ENCODE peak calls at places on chromosome 19, in seven cellular contexts. One of them, this sample, is unnamed. For H3K27me3, the result is how much of the 10 kb centered on the place peaks cover.

GRCh38 chr19:18814063-18814462 is 17.7 kb upstream of the UPF1 start:
- DNase-seq in mesenchymal stem cell: no peak
- DNase-seq in H1: no peak
- DNase-seq in neuronal stem cell: no peak
- DNase-seq in H9: no peak
- DNase-seq in IMR-90: no peak
- DNase-seq in mesendoderm: no peak
- DNase-seq in this sample: peak

GRCh38 chr19:39199025-39199424 is 2.3 kb downstream of the NCCRP1 start:
- DNase-seq in H1: no peak
- DNase-seq in mesenchymal stem cell: peak
- DNase-seq in IMR-90: peak
- DNase-seq in neuronal stem cell: no peak
- DNase-seq in H9: peak
- DNase-seq in mesendoderm: no peak
- DNase-seq in this sample: no peak

GRCh38 chr19:51477343-51477742 is 996 bp upstream of the CEACAM18 start:
- DNase-seq in H1: no peak
- DNase-seq in H9: no peak
- DNase-seq in IMR-90: no peak
- DNase-seq in mesenchymal stem cell: no peak
- DNase-seq in mesendoderm: no peak
- DNase-seq in neuronal stem cell: no peak
- DNase-seq in this sample: no peak

GRCh38 chr19:12833747-12834417 is 497 bp downstream of the RTBDN start:
- DNase-seq in mesenchymal stem cell: no peak
- DNase-seq in H1: no peak
- DNase-seq in H9: peak
- DNase-seq in IMR-90: no peak
- DNase-seq in mesendoderm: peak
- DNase-seq in neuronal stem cell: no peak
- DNase-seq in this sample: no peak

GRCh38 chr19:347946-348861 is 3.6 kb upstream of the MIER2 start:
- DNase-seq in neuronal stem cell: no peak
- DNase-seq in H1: no peak
- DNase-seq in IMR-90: no peak
- DNase-seq in mesendoderm: peak
- DNase-seq in H9: peak
- DNase-seq in mesenchymal stem cell: peak
- DNase-seq in this sample: peak

GRCh38 chr19:46898731-46899130 is 37.9 kb downstream of the ARHGAP35 start:
- DNase-seq in IMR-90: peak
- DNase-seq in neuronal stem cell: no peak
- DNase-seq in H9: no peak
- DNase-seq in mesendoderm: no peak
- DNase-seq in H1: no peak
- DNase-seq in mesenchymal stem cell: peak
- DNase-seq in this sample: no peak

GRCh38 chr19:42091300-42092266 is 15.6 kb downstream of the ZNF574 start:
- DNase-seq in mesendoderm: no peak
- DNase-seq in IMR-90: peak
- DNase-seq in H9: no peak
- DNase-seq in neuronal stem cell: no peak
- DNase-seq in mesenchymal stem cell: no peak
- DNase-seq in H1: no peak
- DNase-seq in this sample: no peak

GRCh38 chr19:48252625-48253024 is 3.1 kb downstream of the CARD8 start:
- DNase-seq in IMR-90: no peak
- DNase-seq in mesenchymal stem cell: no peak
- DNase-seq in H9: no peak
- DNase-seq in neuronal stem cell: no peak
- DNase-seq in H1: no peak
- DNase-seq in mesendoderm: no peak
- DNase-seq in this sample: no peak

GRCh38 chr19:42436006-42436405 is 6.7 kb downstream of the CXCL17 start:
- DNase-seq in neuronal stem cell: no peak
- DNase-seq in mesenchymal stem cell: no peak
- DNase-seq in H1: no peak
- DNase-seq in IMR-90: no peak
- DNase-seq in mesendoderm: no peak
- DNase-seq in H9: no peak
- DNase-seq in this sample: no peak

GRCh38 chr19:13404236-13404635 is 102.0 kb downstream of the CACNA1A start:
- DNase-seq in neuronal stem cell: no peak
- DNase-seq in IMR-90: no peak
- DNase-seq in H9: no peak
- DNase-seq in mesendoderm: no peak
- DNase-seq in H1: no peak
- DNase-seq in mesenchymal stem cell: no peak
- DNase-seq in this sample: no peak

GRCh38 chr19:18420931-18421330 is 1.7 kb downstream of the SSBP4 start:
- DNase-seq in mesendoderm: no peak
- DNase-seq in IMR-90: no peak
- DNase-seq in mesenchymal stem cell: no peak
- DNase-seq in H1: no peak
- DNase-seq in H9: no peak
- DNase-seq in neuronal stem cell: no peak
- DNase-seq in this sample: no peak

GRCh38 chr19:48636859-48637448 is at the start of gene DBP:
- DNase-seq in IMR-90: no peak
- DNase-seq in mesenchymal stem cell: no peak
- DNase-seq in H9: peak
- DNase-seq in mesendoderm: no peak
- DNase-seq in neuronal stem cell: no peak
- DNase-seq in H1: no peak
- DNase-seq in this sample: no peak

GRCh38 chr19:21463449-21464105 is 41.8 kb upstream of the ZNF429 start:
- DNase-seq in neuronal stem cell: peak
- DNase-seq in mesenchymal stem cell: no peak
- DNase-seq in mesendoderm: peak
- DNase-seq in IMR-90: no peak
- DNase-seq in H1: peak
- DNase-seq in H9: peak
- DNase-seq in this sample: peak

GRCh38 chr19:17114414-17114831 is 38.8 kb downstream of the MYO9B start:
- DNase-seq in H9: peak
- DNase-seq in mesendoderm: peak
- DNase-seq in neuronal stem cell: no peak
- DNase-seq in mesenchymal stem cell: no peak
- DNase-seq in H1: no peak
- DNase-seq in IMR-90: peak
- DNase-seq in this sample: no peak

GRCh38 chr19:50556236-50557008 is 11.8 kb downstream of the LRRC4B start:
- DNase-seq in IMR-90: peak
- DNase-seq in H9: peak
- DNase-seq in mesendoderm: peak
- DNase-seq in mesenchymal stem cell: peak
- DNase-seq in H1: peak
- DNase-seq in neuronal stem cell: peak
- DNase-seq in this sample: peak

DNA sequence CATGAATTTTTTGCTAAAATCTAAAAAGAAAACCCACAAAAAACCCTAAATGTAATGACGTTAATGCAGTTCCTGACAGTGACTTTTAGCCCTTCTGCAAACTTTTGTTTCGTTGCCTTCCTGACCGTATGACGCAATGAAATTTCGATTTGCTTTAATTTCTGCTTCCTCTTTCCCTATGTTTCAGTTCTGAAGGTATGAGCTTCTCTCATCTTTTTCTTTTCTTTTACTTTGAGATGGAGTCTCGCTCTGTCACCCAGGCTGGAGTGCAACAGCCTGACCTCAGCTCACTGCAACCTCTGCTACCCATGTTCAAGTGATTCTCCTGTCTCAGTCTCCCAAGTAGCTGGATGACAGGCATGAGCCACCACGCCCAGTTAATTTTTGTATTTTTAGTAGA is 6.1 kb upstream of the LILRA5 start:
- DNase-seq in mesendoderm: no peak
- DNase-seq in H1: no peak
- DNase-seq in neuronal stem cell: no peak
- DNase-seq in mesenchymal stem cell: no peak
- DNase-seq in IMR-90: no peak
- DNase-seq in H9: no peak
- DNase-seq in this sample: no peak
- H3K27me3 ChIP-seq in mesendoderm: under half
- H3K27me3 ChIP-seq in H1: under half
- H3K27me3 ChIP-seq in neuronal stem cell: under half
- H3K27me3 ChIP-seq in mesenchymal stem cell: under half
- H3K27me3 ChIP-seq in IMR-90: under half
- H3K27me3 ChIP-seq in H9: under half
- H3K27me3 ChIP-seq in this sample: under half

DNA sequence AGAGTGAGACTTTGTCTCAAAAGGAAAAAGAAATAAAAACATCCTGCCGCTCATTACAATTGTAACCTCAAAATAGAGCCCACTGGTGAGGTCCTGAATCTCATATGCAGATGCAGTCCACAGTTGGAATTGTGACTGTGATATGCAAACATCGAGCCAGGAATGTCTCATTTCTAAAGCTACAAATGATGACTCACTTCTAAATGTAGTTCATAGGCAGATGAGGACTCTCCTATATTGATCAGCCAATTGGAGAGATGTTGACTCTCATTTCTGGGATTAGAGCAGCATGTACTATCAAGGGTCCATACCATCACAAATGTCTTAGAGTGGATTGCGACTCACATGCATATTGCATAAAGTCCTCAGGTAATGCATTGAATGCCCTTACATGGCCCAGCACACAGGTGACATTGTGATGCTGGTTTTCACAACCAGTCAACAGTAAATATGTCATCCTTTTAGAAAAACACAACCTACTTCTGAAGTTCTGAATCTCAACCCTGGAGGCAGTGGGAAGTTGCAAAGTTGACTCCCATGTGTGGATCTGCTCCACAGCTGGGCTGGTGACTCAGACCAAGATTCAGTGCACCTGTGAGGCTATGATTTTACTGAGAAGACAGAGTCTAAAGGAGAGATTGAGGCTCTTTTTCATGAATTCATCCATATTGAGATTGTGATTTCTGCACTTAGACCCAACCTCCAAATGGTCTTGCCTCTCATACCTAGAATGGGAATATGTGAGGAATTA is 16.9 kb upstream of the ZNF254 start:
- DNase-seq in IMR-90: peak
- DNase-seq in H9: no peak
- DNase-seq in mesenchymal stem cell: no peak
- DNase-seq in neuronal stem cell: no peak
- DNase-seq in mesendoderm: no peak
- DNase-seq in H1: no peak
- DNase-seq in this sample: no peak
- H4K8ac ChIP-seq in IMR-90: no peak
- H4K8ac ChIP-seq in H9: no peak
- H4K8ac ChIP-seq in mesenchymal stem cell: no peak
- H4K8ac ChIP-seq in neuronal stem cell: no peak
- H4K8ac ChIP-seq in mesendoderm: no peak
- H4K8ac ChIP-seq in H1: no peak
- H4K8ac ChIP-seq in this sample: no peak

GRCh38 chr19:55149078-55150003 is at the start of gene TNNT1:
- DNase-seq in IMR-90: no peak
- DNase-seq in mesendoderm: peak
- DNase-seq in neuronal stem cell: no peak
- DNase-seq in mesenchymal stem cell: no peak
- DNase-seq in H1: no peak
- DNase-seq in H9: peak
- DNase-seq in this sample: peak

GRCh38 chr19:55147408-55148251 is 1.4 kb downstream of the TNNT1 start:
- DNase-seq in mesenchymal stem cell: no peak
- DNase-seq in H1: no peak
- DNase-seq in H9: peak
- DNase-seq in neuronal stem cell: no peak
- DNase-seq in mesendoderm: peak
- DNase-seq in IMR-90: no peak
- DNase-seq in this sample: no peak

GRCh38 chr19:55145241-55145640 is 3.8 kb downstream of the TNNT1 start:
- DNase-seq in neuronal stem cell: no peak
- DNase-seq in mesendoderm: no peak
- DNase-seq in H1: no peak
- DNase-seq in mesenchymal stem cell: no peak
- DNase-seq in IMR-90: no peak
- DNase-seq in H9: no peak
- DNase-seq in this sample: no peak

GRCh38 chr19:55146078-55146647 is 2.8 kb downstream of the TNNT1 start:
- DNase-seq in neuronal stem cell: no peak
- DNase-seq in mesenchymal stem cell: peak
- DNase-seq in H1: no peak
- DNase-seq in mesendoderm: peak
- DNase-seq in H9: peak
- DNase-seq in IMR-90: no peak
- DNase-seq in this sample: no peak

GRCh38 chr19:55146648-55147218 is 2.3 kb downstream of the TNNT1 start:
- DNase-seq in IMR-90: no peak
- DNase-seq in mesenchymal stem cell: no peak
- DNase-seq in mesendoderm: peak
- DNase-seq in H9: peak
- DNase-seq in neuronal stem cell: no peak
- DNase-seq in H1: peak
- DNase-seq in this sample: no peak
- H3K4me2 ChIP-seq in IMR-90: no peak
- H3K4me2 ChIP-seq in mesenchymal stem cell: no peak
- H3K4me2 ChIP-seq in mesendoderm: peak
- H3K4me2 ChIP-seq in H9: peak
- H3K4me2 ChIP-seq in neuronal stem cell: peak
- H3K4me2 ChIP-seq in H1: peak
- H3K4me2 ChIP-seq in this sample: peak

GRCh38 chr19:15506074-15506565 is 2.2 kb upstream of the CYP4F22 start:
- DNase-seq in H1: no peak
- DNase-seq in IMR-90: no peak
- DNase-seq in neuronal stem cell: no peak
- DNase-seq in mesendoderm: no peak
- DNase-seq in mesenchymal stem cell: no peak
- DNase-seq in H9: no peak
- DNase-seq in this sample: no peak
- H3K27me3 ChIP-seq in H1: under half
- H3K27me3 ChIP-seq in IMR-90: under half
- H3K27me3 ChIP-seq in neuronal stem cell: under half
- H3K27me3 ChIP-seq in mesendoderm: under half
- H3K27me3 ChIP-seq in mesenchymal stem cell: under half
- H3K27me3 ChIP-seq in H9: under half
- H3K27me3 ChIP-seq in this sample: under half

GRCh38 chr19:28691683-28692082 is 521.3 kb downstream of the UQCRFS1 start:
- DNase-seq in mesenchymal stem cell: no peak
- DNase-seq in H9: no peak
- DNase-seq in neuronal stem cell: no peak
- DNase-seq in mesendoderm: no peak
- DNase-seq in H1: no peak
- DNase-seq in IMR-90: no peak
- DNase-seq in this sample: no peak
- H4K8ac ChIP-seq in mesenchymal stem cell: no peak
- H4K8ac ChIP-seq in H9: no peak
- H4K8ac ChIP-seq in neuronal stem cell: no peak
- H4K8ac ChIP-seq in mesendoderm: no peak
- H4K8ac ChIP-seq in H1: no peak
- H4K8ac ChIP-seq in IMR-90: no peak
- H4K8ac ChIP-seq in this sample: no peak

GRCh38 chr19:1661995-1662394 is 9.6 kb upstream of the TCF3 start:
- DNase-seq in H1: no peak
- DNase-seq in mesenchymal stem cell: no peak
- DNase-seq in mesendoderm: no peak
- DNase-seq in neuronal stem cell: no peak
- DNase-seq in H9: no peak
- DNase-seq in IMR-90: no peak
- DNase-seq in this sample: no peak
- H3K4me2 ChIP-seq in H1: no peak
- H3K4me2 ChIP-seq in mesenchymal stem cell: no peak
- H3K4me2 ChIP-seq in mesendoderm: no peak
- H3K4me2 ChIP-seq in neuronal stem cell: no peak
- H3K4me2 ChIP-seq in H9: no peak
- H3K4me2 ChIP-seq in IMR-90: no peak
- H3K4me2 ChIP-seq in this sample: no peak

This sample was measured in trophoblast cell.